ENCODE peak calls at places on chromosomes 5 and 9, in nine cellular contexts. Z, J, N, R, Q, W, M, C and E are unnamed samples.

GRCh38 chr9:36897476-36897875 is 136.6 kb downstream of the PAX5 start:
- DNase-seq in Z (no peak), J (no peak), N (no peak), R (no peak), Q (no peak), W (no peak), M (no peak), C (no peak), E (no peak)

GRCh38 chr9:89383030-89383720 is 64.9 kb downstream of the SECISBP2 start:
- DNase-seq in Z (no peak), J (no peak), N (no peak), R (no peak), Q (no peak), W (no peak), M (no peak), C (no peak), E (no peak)

GRCh38 chr9:123099042-123099441 is 65.6 kb downstream of the GPR21 start:
- DNase-seq in Z (no peak), J (no peak), N (no peak), R (no peak), Q (no peak), W (no peak), M (no peak), C (no peak), E (no peak)

GRCh38 chr9:136740971-136741884 is 1.5 kb downstream of the LCN10 start:
- DNase-seq in Z (peak), J (no peak), N (no peak), R (peak), Q (no peak), W (no peak), M (no peak), C (no peak), E (peak)

GRCh38 chr5:675111-675875 is 17.9 kb downstream of the TPPP start:
- DNase-seq in Z (no peak), J (no peak), N (no peak), R (no peak), Q (peak), W (peak), M (no peak), C (no peak), E (no peak)

GRCh38 chr9:110126986-110127864 is 80.7 kb downstream of the C9orf152 start:
- DNase-seq in Z (peak), J (no peak), N (no peak), R (peak), Q (peak), W (peak), M (no peak), C (no peak), E (peak)

GRCh38 chr9:21559402-21560280 is 77.5 kb upstream of the IFNE start:
- DNase-seq in Z (no peak), J (peak), N (peak), R (peak), Q (peak), W (peak), M (peak), C (peak), E (peak)

GRCh38 chr9:91033802-91034201 is 232.2 kb downstream of the SYK start:
- DNase-seq in Z (no peak), J (no peak), N (peak), R (no peak), Q (no peak), W (peak), M (no peak), C (no peak), E (peak)

GRCh38 chr5:151181818-151182217 is 24.2 kb upstream of the ANXA6 start:
- DNase-seq in Z (no peak), J (no peak), N (no peak), R (no peak), Q (no peak), W (no peak), M (no peak), C (no peak), E (no peak)

GRCh38 chr9:113164536-113165300 is 13.9 kb downstream of the SLC31A2 start:
- DNase-seq in Z (peak), J (no peak), N (no peak), R (peak), Q (no peak), W (peak), M (no peak), C (no peak), E (peak)

GRCh38 chr9:86333651-86334050 is 20.6 kb downstream of the TUT7 start:
- DNase-seq in Z (no peak), J (no peak), N (no peak), R (no peak), Q (no peak), W (no peak), M (no peak), C (no peak), E (no peak)

GRCh38 chr5:152819891-152820290 is 414.8 kb upstream of the NMUR2 start:
- DNase-seq in Z (no peak), J (no peak), N (no peak), R (no peak), Q (no peak), W (no peak), M (no peak), C (no peak), E (no peak)

GRCh38 chr9:108565651-108566378 is 290.0 kb downstream of the ACTL7B start:
- DNase-seq in Z (peak), J (peak), N (peak), R (peak), Q (no peak), W (no peak), M (peak), C (peak), E (peak)

GRCh38 chr9:36731576-36731975 is 158.9 kb downstream of the MELK start:
- DNase-seq in Z (no peak), J (no peak), N (no peak), R (peak), Q (no peak), W (no peak), M (no peak), C (no peak), E (no peak)

GRCh38 chr5:89128930-89129625 is 246.1 kb upstream of the MEF2C start:
- DNase-seq in Z (no peak), J (no peak), N (no peak), R (no peak), Q (no peak), W (no peak), M (no peak), C (no peak), E (peak)

GRCh38 chr5:1273745-1274144 is 21.1 kb downstream of the TERT start:
- DNase-seq in Z (no peak), J (no peak), N (no peak), R (no peak), Q (no peak), W (no peak), M (no peak), C (no peak), E (no peak)

GRCh38 chr9:68715181-68715456 is 10.1 kb downstream of the PIP5K1B start:
- DNase-seq in Z (no peak), J (no peak), N (no peak), R (no peak), Q (no peak), W (no peak), M (no peak), C (no peak), E (no peak)

GRCh38 chr9:114083693-114084092 is 5.6 kb upstream of the AMBP start:
- DNase-seq in Z (no peak), J (no peak), N (peak), R (no peak), Q (no peak), W (no peak), M (no peak), C (no peak), E (no peak)

GRCh38 chr9:72894342-72894741 is 58.5 kb downstream of the ALDH1A1 start:
- DNase-seq in Z (no peak), J (no peak), N (no peak), R (peak), Q (no peak), W (no peak), M (no peak), C (no peak), E (no peak)

GRCh38 chr5:1243487-1244152 is 18.4 kb downstream of the SLC6A18 start:
- DNase-seq in Z (no peak), J (no peak), N (no peak), R (no peak), Q (no peak), W (no peak), M (no peak), C (no peak), E (no peak)

GRCh38 chr5:34053133-34053532 is 10.1 kb upstream of the C1QTNF3 start:
- DNase-seq in Z (no peak), J (no peak), N (no peak), R (peak), Q (no peak), W (no peak), M (no peak), C (no peak), E (no peak)

GRCh38 chr5:25850581-25850980 is 1187.8 kb downstream of the CDH9 start:
- DNase-seq in Z (no peak), J (no peak), N (no peak), R (no peak), Q (no peak), W (no peak), M (no peak), C (no peak), E (no peak)

GRCh38 chr9:250039-250438 is 35.4 kb downstream of the DOCK8 start:
- DNase-seq in Z (no peak), J (no peak), N (no peak), R (no peak), Q (no peak), W (no peak), M (no peak), C (no peak), E (no peak)

GRCh38 chr5:106097308-106097707 is 1573.4 kb downstream of the EFNA5 start:
- DNase-seq in Z (no peak), J (no peak), N (no peak), R (peak), Q (no peak), W (no peak), M (no peak), C (no peak), E (no peak)

GRCh38 chr5:144566747-144567415 is 396.2 kb downstream of the KCTD16 start:
- DNase-seq in Z (no peak), J (no peak), N (no peak), R (peak), Q (no peak), W (no peak), M (no peak), C (no peak), E (no peak)

GRCh38 chr5:54534306-54534705 is 16.7 kb downstream of the SNX18 start:
- DNase-seq in Z (no peak), J (no peak), N (no peak), R (no peak), Q (no peak), W (no peak), M (no peak), C (no peak), E (no peak)

GRCh38 chr9:104863180-104863883 is 64.6 kb downstream of the ABCA1 start:
- DNase-seq in Z (peak), J (no peak), N (peak), R (peak), Q (no peak), W (no peak), M (peak), C (peak), E (peak)

GRCh38 chr5:44870430-44870829 is 61.7 kb downstream of the MRPS30 start:
- DNase-seq in Z (no peak), J (no peak), N (no peak), R (no peak), Q (no peak), W (no peak), M (no peak), C (no peak), E (no peak)

GRCh38 chr9:109264865-109265532 is 55.9 kb downstream of the EPB41L4B start:
- DNase-seq in Z (no peak), J (peak), N (peak), R (no peak), Q (no peak), W (peak), M (no peak), C (peak), E (no peak)

GRCh38 chr5:127028822-127029457 is 1.4 kb downstream of the MARCHF3 start:
- DNase-seq in Z (peak), J (no peak), N (peak), R (peak), Q (no peak), W (peak), M (no peak), C (peak), E (peak)

GRCh38 chr9:81628897-81629296 is 60.5 kb downstream of the TLE1 start:
- DNase-seq in Z (no peak), J (no peak), N (no peak), R (peak), Q (no peak), W (no peak), M (peak), C (no peak), E (no peak)

GRCh38 chr9:134988706-134989105 is 71.0 kb upstream of the FCN1 start:
- DNase-seq in Z (no peak), J (no peak), N (no peak), R (no peak), Q (no peak), W (no peak), M (no peak), C (no peak), E (no peak)

DNA sequence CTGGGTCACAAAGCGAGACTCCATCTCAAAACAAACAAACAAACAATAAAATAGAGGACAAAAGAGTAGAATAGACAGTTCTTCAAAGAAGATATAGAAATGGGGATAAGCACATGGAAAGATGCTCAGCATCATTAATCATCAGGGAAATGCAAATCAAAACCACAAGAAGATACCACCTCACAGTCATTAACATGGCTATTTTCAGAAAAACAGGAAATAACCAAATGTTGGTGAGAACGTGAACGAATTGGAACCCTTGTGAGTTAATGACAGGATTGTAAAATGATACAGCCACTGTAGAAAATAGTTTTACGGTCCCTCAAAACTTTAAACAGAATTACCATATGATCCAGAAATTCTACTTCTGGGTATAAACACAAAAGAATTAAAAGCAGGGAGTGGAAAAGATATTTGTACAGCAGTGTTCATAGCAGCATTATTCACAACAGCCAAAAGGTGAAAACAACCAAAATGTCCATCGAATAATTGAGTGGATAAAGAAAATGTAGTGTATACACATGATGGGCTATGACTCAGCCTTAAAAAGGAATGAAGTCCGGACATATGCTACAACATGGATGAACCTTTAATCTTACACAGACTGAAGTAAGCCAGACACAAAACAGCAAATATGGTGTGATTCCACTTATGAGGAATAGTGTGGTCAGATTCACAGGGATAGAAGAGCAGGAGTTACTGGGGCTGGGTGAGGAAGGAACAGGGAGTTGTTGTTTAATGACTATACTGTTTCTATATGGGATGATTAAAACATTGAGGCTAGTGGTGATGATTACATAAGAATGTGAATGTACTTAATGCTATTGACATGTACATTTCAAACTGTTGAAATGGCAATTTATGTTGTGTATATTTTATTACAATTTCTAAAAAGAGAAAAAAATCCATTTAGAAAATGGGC is 19.7 kb downstream of the OR2V2 start:
- DNase-seq in Z (no peak), J (no peak), N (no peak), R (no peak), Q (no peak), W (no peak), M (no peak), C (no peak), E (peak)
- TF ChIP-seq POLR2A in Z (no peak), J (no peak), N (no peak), R (no peak), Q (no peak), W (no peak), M (no peak), C (no peak), E (no peak)

GRCh38 chr5:139710370-139711066 is 62.4 kb downstream of the CXXC5 start:
- DNase-seq in Z (peak), J (peak), N (peak), R (peak), Q (no peak), W (peak), M (peak), C (no peak), E (peak)
- TF ChIP-seq POLR2A in Z (no peak), J (no peak), N (no peak), R (no peak), Q (no peak), W (no peak), M (no peak), C (no peak), E (no peak)

GRCh38 chr5:43313035-43313853 is at the start of gene HMGCS1:
- DNase-seq in Z (peak), J (peak), N (peak), R (peak), Q (peak), W (peak), M (peak), C (peak), E (peak)
- TF ChIP-seq POLR2A in Z (peak), J (peak), N (peak), R (peak), Q (peak), W (peak), M (peak), C (peak), E (peak)

DNA sequence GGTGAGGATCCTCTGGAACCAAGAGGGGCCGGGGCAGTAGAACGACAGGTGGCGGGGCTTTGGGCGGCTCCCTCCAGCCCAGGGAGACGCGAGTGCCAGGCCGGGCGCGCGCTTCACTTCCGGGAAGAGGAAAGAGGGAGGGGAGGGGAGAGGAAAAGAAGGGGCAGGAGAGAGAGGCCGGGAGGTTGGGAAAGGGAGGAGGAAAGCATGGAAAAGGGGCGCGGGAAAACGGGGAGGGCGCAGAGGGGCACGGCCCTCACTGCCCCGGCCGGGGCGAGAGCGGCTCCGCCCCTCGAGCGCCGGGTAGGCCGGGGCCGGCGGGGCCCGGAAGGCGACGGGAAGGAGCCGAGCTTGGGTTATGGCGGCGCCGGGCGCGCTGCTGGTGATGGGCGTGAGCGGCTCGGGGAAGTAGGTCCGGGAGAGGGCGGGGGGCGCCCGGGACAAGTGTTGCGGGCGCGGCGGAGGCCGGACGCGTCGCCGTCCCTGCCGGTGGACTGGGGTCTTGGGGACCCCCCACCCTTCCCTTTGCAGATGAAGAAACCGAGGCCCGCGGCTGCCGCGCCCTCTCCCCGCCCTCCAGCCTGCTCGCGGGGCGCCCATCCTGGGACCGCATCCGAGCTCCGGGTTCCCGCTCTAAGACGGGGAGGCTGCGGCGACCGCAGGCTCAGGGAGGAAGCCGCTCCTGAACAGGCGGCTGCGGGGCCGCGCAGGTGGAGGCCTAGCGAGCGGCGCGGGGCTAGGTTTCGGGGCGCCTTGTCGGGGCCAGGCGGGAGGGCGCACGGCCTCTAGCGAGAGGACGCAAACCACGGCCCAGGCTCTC is at the start of gene IDNK:
- DNase-seq in Z (peak), J (peak), N (peak), R (peak), Q (peak), W (peak), M (peak), C (peak), E (peak)
- TF ChIP-seq POLR2A in Z (peak), J (no peak), N (peak), R (peak), Q (peak), W (peak), M (peak), C (peak), E (peak)

DNA sequence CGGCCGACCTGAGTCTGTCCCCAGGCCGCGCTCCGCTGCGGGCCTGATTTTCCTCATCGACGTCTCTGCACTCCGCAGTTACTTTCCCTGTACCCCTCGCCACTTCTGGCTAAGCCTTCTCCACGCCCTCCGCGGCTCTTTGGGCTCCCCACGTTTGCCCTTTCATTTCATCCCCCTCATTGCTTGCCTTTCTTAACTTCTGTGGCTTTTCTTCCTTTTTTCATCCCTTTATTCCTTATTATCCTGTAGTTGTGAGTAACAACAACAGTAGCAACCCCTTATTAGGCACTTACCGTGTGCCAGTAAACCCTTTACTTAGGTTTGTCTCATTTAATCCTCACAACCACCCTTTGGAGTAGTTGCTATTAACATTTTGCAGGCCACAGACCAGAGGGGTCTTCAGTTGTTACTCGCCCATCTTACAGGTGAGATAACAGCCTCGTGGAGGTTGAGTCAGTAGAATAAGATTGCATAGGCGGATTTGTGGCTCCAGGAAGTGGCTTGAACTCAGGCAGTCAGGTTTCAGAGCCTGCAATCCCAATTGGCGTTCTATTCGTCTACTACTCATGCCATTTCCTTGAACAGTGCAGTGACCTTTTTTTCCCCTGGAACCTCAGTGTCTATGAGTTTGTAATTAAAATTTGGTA is 724 bp downstream of the TCERG1 start:
- DNase-seq in Z (peak), J (no peak), N (no peak), R (peak), Q (no peak), W (no peak), M (no peak), C (no peak), E (peak)
- TF ChIP-seq POLR2A in Z (no peak), J (no peak), N (no peak), R (no peak), Q (no peak), W (no peak), M (no peak), C (no peak), E (peak)

GRCh38 chr9:130331573-130331972 is 66.0 kb downstream of the HMCN2 start:
- DNase-seq in Z (no peak), J (peak), N (no peak), R (peak), Q (no peak), W (peak), M (no peak), C (no peak), E (no peak)

GRCh38 chr9:130328349-130328801 is 62.8 kb downstream of the HMCN2 start:
- DNase-seq in Z (no peak), J (peak), N (no peak), R (peak), Q (no peak), W (no peak), M (no peak), C (no peak), E (no peak)

GRCh38 chr9:130329061-130329460 is 63.5 kb downstream of the HMCN2 start:
- DNase-seq in Z (no peak), J (no peak), N (no peak), R (no peak), Q (no peak), W (no peak), M (no peak), C (no peak), E (no peak)

GRCh38 chr9:130331061-130331460 is 65.5 kb downstream of the HMCN2 start:
- DNase-seq in Z (no peak), J (no peak), N (no peak), R (no peak), Q (no peak), W (no peak), M (no peak), C (no peak), E (no peak)

GRCh38 chr9:130330202-130330601 is 64.6 kb downstream of the HMCN2 start:
- DNase-seq in Z (no peak), J (no peak), N (no peak), R (no peak), Q (peak), W (no peak), M (no peak), C (no peak), E (no peak)
- TF ChIP-seq POLR2A in Z (no peak), J (no peak), N (no peak), R (no peak), Q (no peak), W (no peak), M (no peak), C (no peak), E (no peak)